ENCODE peak calls at places on chromosome 15, in eight cellular contexts. R is GM10248, Q is globus pallidus, Z is sigmoid colon, P is ELR, E is KG1, S is HL-60, T is H7. V is an unnamed sample.

GRCh38 chr15:39628821-39629220 is 47.9 kb downstream of the THBS1 start:
- DNase-seq in R (no peak), Q (no peak), Z (no peak), P (no peak), E (no peak), S (no peak), T (no peak), V (no peak)

GRCh38 chr15:70799667-70800450 is 36.5 kb upstream of the UACA start:
- DNase-seq in R (no peak), Q (no peak), Z (no peak), P (peak), E (no peak), S (no peak), T (no peak), V (no peak)

GRCh38 chr15:62758126-62758951 is 284.2 kb upstream of the TPM1 start:
- DNase-seq in R (no peak), Q (peak), Z (peak), P (peak), E (no peak), S (no peak), T (peak), V (no peak)

GRCh38 chr15:91954211-91954804 is 100.8 kb downstream of the SLCO3A1 start:
- DNase-seq in R (no peak), Q (no peak), Z (no peak), P (no peak), E (no peak), S (no peak), T (no peak), V (no peak)

GRCh38 chr15:60349589-60349988 is 48.2 kb downstream of the ANXA2 start:
- DNase-seq in R (no peak), Q (no peak), Z (no peak), P (no peak), E (no peak), S (no peak), T (no peak), V (no peak)

GRCh38 chr15:43168192-43169107 is 16.8 kb upstream of the CCNDBP1 start:
- DNase-seq in R (no peak), Q (peak), Z (peak), P (peak), E (no peak), S (no peak), T (no peak), V (no peak)

GRCh38 chr15:37101634-37102314 is 1.4 kb upstream of the MEIS2 start:
- DNase-seq in R (peak), Q (no peak), Z (peak), P (peak), E (no peak), S (peak), T (peak), V (no peak)

GRCh38 chr15:72318408-72318942 is 1.5 kb downstream of the CELF6 start:
- DNase-seq in R (peak), Q (no peak), Z (peak), P (peak), E (no peak), S (no peak), T (no peak), V (no peak)

GRCh38 chr15:92922405-92923002 is 22.4 kb downstream of the CHD2 start:
- DNase-seq in R (peak), Q (no peak), Z (no peak), P (no peak), E (no peak), S (no peak), T (no peak), V (no peak)

GRCh38 chr15:91909574-91909973 is 56.1 kb downstream of the SLCO3A1 start:
- DNase-seq in R (no peak), Q (no peak), Z (no peak), P (no peak), E (no peak), S (no peak), T (no peak), V (no peak)

GRCh38 chr15:29455055-29455454 is 185.4 kb upstream of the NSMCE3 start:
- DNase-seq in R (no peak), Q (no peak), Z (no peak), P (no peak), E (no peak), S (no peak), T (no peak), V (no peak)

GRCh38 chr15:58608129-58608590 is 141.3 kb downstream of the ADAM10 start:
- DNase-seq in R (no peak), Q (no peak), Z (no peak), P (peak), E (no peak), S (no peak), T (no peak), V (no peak)

GRCh38 chr15:98684441-98684840 is 36.1 kb downstream of the IGF1R start:
- DNase-seq in R (no peak), Q (no peak), Z (no peak), P (peak), E (no peak), S (peak), T (no peak), V (no peak)

GRCh38 chr15:33066584-33066983 is 127.9 kb downstream of the FMN1 start:
- DNase-seq in R (no peak), Q (no peak), Z (no peak), P (no peak), E (no peak), S (no peak), T (no peak), V (no peak)

GRCh38 chr15:85172846-85173490 is 191.3 kb downstream of the PDE8A start:
- DNase-seq in R (no peak), Q (no peak), Z (no peak), P (peak), E (no peak), S (no peak), T (no peak), V (no peak)

GRCh38 chr15:99106417-99107220 is 1.7 kb downstream of the SYNM start:
- DNase-seq in R (no peak), Q (no peak), Z (peak), P (peak), E (no peak), S (no peak), T (no peak), V (no peak)

GRCh38 chr15:88258021-88258641 is 1.6 kb upstream of the NTRK3 start:
- DNase-seq in R (no peak), Q (peak), Z (no peak), P (peak), E (no peak), S (no peak), T (peak), V (peak)

GRCh38 chr15:83654379-83655236 is 685 bp downstream of the ADAMTSL3 start:
- DNase-seq in R (no peak), Q (no peak), Z (peak), P (no peak), E (no peak), S (no peak), T (peak), V (no peak)

GRCh38 chr15:82298520-82298919 is 35.9 kb downstream of the SAXO2 start:
- DNase-seq in R (no peak), Q (no peak), Z (no peak), P (no peak), E (no peak), S (no peak), T (peak), V (no peak)

GRCh38 chr15:96353378-96353930 is 23.0 kb downstream of the NR2F2 start:
- DNase-seq in R (no peak), Q (no peak), Z (no peak), P (no peak), E (no peak), S (no peak), T (no peak), V (no peak)

GRCh38 chr15:93046721-93047120 is 42.3 kb downstream of the RGMA start:
- DNase-seq in R (no peak), Q (no peak), Z (no peak), P (no peak), E (no peak), S (no peak), T (no peak), V (no peak)

GRCh38 chr15:58934521-58934920 is 1.0 kb upstream of the SLTM start:
- DNase-seq in R (no peak), Q (no peak), Z (no peak), P (peak), E (no peak), S (no peak), T (no peak), V (no peak)

GRCh38 chr15:84960391-84961113 is 21.1 kb upstream of the PDE8A start:
- DNase-seq in R (no peak), Q (no peak), Z (peak), P (no peak), E (no peak), S (no peak), T (peak), V (no peak)

GRCh38 chr15:101169457-101170071 is 82.3 kb downstream of the CHSY1 start:
- DNase-seq in R (no peak), Q (no peak), Z (peak), P (peak), E (no peak), S (no peak), T (no peak), V (no peak)

GRCh38 chr15:99275525-99276128 is 24.3 kb downstream of the LRRC28 start:
- DNase-seq in R (no peak), Q (no peak), Z (no peak), P (no peak), E (no peak), S (no peak), T (no peak), V (no peak)

GRCh38 chr15:86079491-86080266 is at the start of gene AGBL1:
- DNase-seq in R (no peak), Q (no peak), Z (no peak), P (no peak), E (no peak), S (no peak), T (peak), V (no peak)

GRCh38 chr15:101014921-101015841 is 96.0 kb downstream of the LRRK1 start:
- DNase-seq in R (peak), Q (peak), Z (peak), P (peak), E (peak), S (peak), T (peak), V (no peak)

GRCh38 chr15:92277776-92278175 is 115.9 kb upstream of the ST8SIA2 start:
- DNase-seq in R (peak), Q (peak), Z (no peak), P (peak), E (peak), S (peak), T (peak), V (no peak)

GRCh38 chr15:71688509-71689094 is 121.8 kb upstream of the NR2E3 start:
- DNase-seq in R (no peak), Q (no peak), Z (no peak), P (no peak), E (no peak), S (no peak), T (no peak), V (no peak)

GRCh38 chr15:41772720-41773331 is 1.5 kb upstream of the MAPKBP1 start:
- DNase-seq in R (peak), Q (peak), Z (peak), P (peak), E (peak), S (peak), T (peak), V (no peak)

GRCh38 chr15:89335289-89336041 is 841 bp upstream of the POLG start:
- DNase-seq in R (no peak), Q (no peak), Z (peak), P (no peak), E (no peak), S (no peak), T (peak), V (peak)

GRCh38 chr15:98809273-98809672 is 160.9 kb downstream of the IGF1R start:
- DNase-seq in R (no peak), Q (no peak), Z (peak), P (no peak), E (no peak), S (no peak), T (no peak), V (no peak)

GRCh38 chr15:74234598-74234875 is 1.6 kb upstream of the CCDC33 start:
- DNase-seq in R (no peak), Q (no peak), Z (no peak), P (no peak), E (no peak), S (no peak), T (no peak), V (no peak)

GRCh38 chr15:67701669-67702068 is 123.6 kb upstream of the SKOR1 start:
- DNase-seq in R (no peak), Q (no peak), Z (no peak), P (no peak), E (no peak), S (no peak), T (no peak), V (no peak)

GRCh38 chr15:82178061-82178460 is 84.5 kb downstream of the EFL1 start:
- DNase-seq in R (no peak), Q (no peak), Z (no peak), P (peak), E (no peak), S (no peak), T (no peak), V (no peak)

GRCh38 chr15:93110502-93111040 is 21.6 kb upstream of the RGMA start:
- DNase-seq in R (no peak), Q (no peak), Z (no peak), P (no peak), E (no peak), S (no peak), T (no peak), V (no peak)

GRCh38 chr15:27327467-27328045 is 356.6 kb downstream of the GABRG3 start:
- DNase-seq in R (no peak), Q (no peak), Z (no peak), P (no peak), E (no peak), S (no peak), T (no peak), V (no peak)

GRCh38 chr15:42348083-42348482 is 11.2 kb upstream of the CAPN3 start:
- DNase-seq in R (no peak), Q (no peak), Z (no peak), P (peak), E (no peak), S (no peak), T (no peak), V (no peak)

V was measured in H1.